ENCODE peak calls at places on chromosomes 12 and 14, in five cellular contexts. J is tibial nerve, R is ovary, I is cardiac muscle cell, F is MM.1S. N is an unnamed sample.

GRCh38 chr12:5716221-5716620 is 228.8 kb downstream of the ANO2 start:
- DNase-seq in J (no peak), R (no peak), I (no peak), F (no peak), N (no peak)

GRCh38 chr12:5736016-5736415 is 209.0 kb downstream of the ANO2 start:
- DNase-seq in J (no peak), R (no peak), I (no peak), F (no peak), N (no peak)

GRCh38 chr12:5792350-5792749 is 152.7 kb downstream of the ANO2 start:
- DNase-seq in J (no peak), R (no peak), I (no peak), F (no peak), N (no peak)

GRCh38 chr12:104671407-104672095 is 214.8 kb downstream of the CHST11 start:
- DNase-seq in J (peak; percentile 75), R (peak; percentile 43), I (peak; percentile 69), F (peak; percentile 65), N (peak; percentile 36)

GRCh38 chr14:24058951-24059475 is 7.2 kb downstream of the CARMIL3 start:
- DNase-seq in J (no peak), R (no peak), I (peak; percentile 10), F (no peak), N (no peak)

GRCh38 chr12:56932867-56933266 is 1.3 kb downstream of the SDR9C7 start:
- DNase-seq in J (no peak), R (no peak), I (no peak), F (no peak), N (no peak)

GRCh38 chr14:91888641-91889476 is 21.5 kb upstream of the TC2N start:
- DNase-seq in J (no peak), R (no peak), I (no peak), F (no peak), N (no peak)

GRCh38 chr12:2856051-2856450 is 788 bp downstream of the TEX52 start:
- DNase-seq in J (no peak), R (no peak), I (no peak), F (no peak), N (no peak)

GRCh38 chr14:66228267-66228970 is 257.8 kb upstream of the CCDC196 start:
- DNase-seq in J (no peak), R (no peak), I (no peak), F (no peak), N (no peak)

GRCh38 chr12:18983854-18984253 is 145.7 kb upstream of the PLEKHA5 start:
- DNase-seq in J (no peak), R (no peak), I (no peak), F (no peak), N (no peak)

GRCh38 chr12:14167005-14167628 is 185.7 kb upstream of the GRIN2B start:
- DNase-seq in J (peak; percentile 19), R (peak; percentile 28), I (peak; percentile 56), F (peak; percentile 49), N (no peak)

GRCh38 chr12:8678661-8679111 is 16.1 kb upstream of the MFAP5 start:
- DNase-seq in J (no peak), R (no peak), I (no peak), F (no peak), N (no peak)

GRCh38 chr12:122872815-122873361 is 23.0 kb downstream of the VPS37B start:
- DNase-seq in J (no peak), R (no peak), I (no peak), F (peak; percentile 44), N (no peak)

GRCh38 chr12:5548152-5548933 is 116.4 kb downstream of the NTF3 start:
- DNase-seq in J (no peak), R (no peak), I (no peak), F (no peak), N (no peak)

GRCh38 chr14:104795781-104796681 is 483 bp upstream of the AKT1 start:
- DNase-seq in J (peak; percentile 30), R (peak; percentile 75), I (peak; percentile 72), F (peak; percentile 23), N (peak; percentile 70)

GRCh38 chr12:24135158-24135850 is 185.8 kb upstream of the SOX5 start:
- DNase-seq in J (no peak), R (no peak), I (no peak), F (no peak), N (no peak)

GRCh38 chr14:26370118-26370517 is 227.7 kb downstream of the NOVA1 start:
- DNase-seq in J (no peak), R (no peak), I (peak; percentile 28), F (no peak), N (no peak)

GRCh38 chr12:50620050-50620974 is 115.5 kb downstream of the DIP2B start:
- DNase-seq in J (no peak), R (no peak), I (peak; percentile 57), F (no peak), N (no peak)

GRCh38 chr12:18895946-18896345 is 158.0 kb downstream of the CAPZA3 start:
- DNase-seq in J (no peak), R (no peak), I (peak; percentile 65), F (no peak), N (no peak)

GRCh38 chr12:76346798-76347420 is 1.3 kb downstream of the BBS10 start:
- DNase-seq in J (no peak), R (no peak), I (peak; percentile 55), F (peak; percentile 63), N (no peak)

GRCh38 chr12:79934309-79935020 is 432 bp downstream of the PPP1R12A start:
- DNase-seq in J (peak; percentile 26), R (peak; percentile 74), I (peak; percentile 77), F (peak; percentile 21), N (peak; percentile 46)

GRCh38 chr12:121465921-121466799 is 66.2 kb downstream of the RNF34 start:
- DNase-seq in J (no peak), R (peak; percentile 51), I (peak; percentile 33), F (no peak), N (peak; percentile 39)

GRCh38 chr12:121464331-121464730 is 64.4 kb downstream of the RNF34 start:
- DNase-seq in J (no peak), R (no peak), I (no peak), F (no peak), N (no peak)

GRCh38 chr12:121468451-121468850 is 68.5 kb downstream of the RNF34 start:
- DNase-seq in J (no peak), R (no peak), I (no peak), F (no peak), N (no peak)

GRCh38 chr12:121467638-121468403 is 67.9 kb downstream of the RNF34 start:
- DNase-seq in J (no peak), R (peak; percentile 66), I (peak; percentile 67), F (no peak), N (no peak)

DNA sequence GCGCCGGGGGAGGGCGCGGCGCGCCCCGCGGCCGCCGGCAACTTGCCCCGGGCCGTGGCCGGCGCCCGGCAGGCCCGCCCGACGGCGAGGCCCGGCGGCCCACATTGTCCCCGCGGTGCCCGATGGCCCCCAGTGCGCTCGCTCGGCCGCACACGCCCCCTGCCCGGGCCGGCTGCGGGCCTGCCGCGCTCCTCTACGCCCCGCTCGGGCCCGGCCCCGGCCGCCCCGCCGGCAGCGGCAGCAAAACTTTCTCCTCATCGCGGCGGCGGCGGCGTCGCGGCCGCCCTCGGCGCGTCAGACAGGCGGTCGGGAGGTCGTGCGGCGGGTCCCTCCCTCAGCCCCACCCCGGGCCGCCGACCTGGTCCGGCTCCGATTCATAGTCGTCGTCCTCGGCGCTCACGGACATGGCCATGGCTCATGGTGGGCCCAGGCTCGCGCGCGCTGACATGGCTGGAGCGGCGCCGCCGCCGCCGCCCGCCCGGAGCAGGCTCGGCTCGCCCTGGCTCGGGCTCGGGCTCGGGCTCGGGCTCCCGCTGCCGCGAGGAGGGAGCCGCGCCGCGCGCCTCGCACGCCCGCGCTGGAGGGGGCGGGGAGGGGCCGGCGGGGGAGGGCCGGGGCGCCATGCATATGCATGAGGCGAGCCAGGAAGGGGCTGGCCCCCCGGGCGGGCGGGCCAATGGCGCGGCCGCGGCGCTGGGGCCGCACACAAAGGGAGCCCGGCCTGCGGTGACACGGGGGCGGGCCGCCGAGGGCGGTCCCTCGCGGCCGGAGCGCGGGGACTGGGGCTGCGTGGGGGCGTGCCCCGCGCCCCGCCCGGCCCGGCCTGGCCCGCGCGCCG is 67.1 kb downstream of the RNF34 start:
- DNase-seq in J (peak; percentile 75), R (peak; percentile 86), I (peak; percentile 93), F (peak; percentile 83), N (peak; percentile 79)
- H3K9me3 ChIP-seq in J (no peaks in the 10 kb centered on the region), R (no peaks in the 10 kb centered on the region), I (no peaks in the 10 kb centered on the region), F (no peaks in the 10 kb centered on the region), N (no peaks in the 10 kb centered on the region)

DNA sequence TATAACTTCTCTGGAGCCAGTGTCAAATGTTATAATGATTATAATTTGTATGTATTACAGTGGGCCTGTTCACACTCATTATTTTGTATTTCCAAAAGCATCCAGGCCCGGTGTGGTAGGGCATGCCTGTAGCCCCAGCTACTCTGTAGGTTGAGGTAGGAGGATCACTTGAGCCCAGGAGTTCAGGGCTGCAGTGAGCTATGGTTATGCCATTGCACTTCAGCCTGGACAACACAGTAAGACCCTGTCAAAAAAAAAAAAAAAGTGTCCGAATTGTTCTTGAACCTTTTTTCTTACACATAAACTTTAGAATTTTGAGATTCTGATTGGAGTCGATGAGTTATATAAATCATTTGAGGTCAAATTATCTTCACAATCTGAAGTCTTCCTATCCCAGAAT is 1.0 kb downstream of the ZNF84 start:
- DNase-seq in J (no peak), R (no peak), I (no peak), F (no peak), N (no peak)
- H3K9me3 ChIP-seq in J (peaks cover 8% of the 10 kb centered on the region), R (peaks cover 30% of the 10 kb centered on the region), I (peaks cover 4% of the 10 kb centered on the region), F (no peaks in the 10 kb centered on the region), N (peaks cover 27% of the 10 kb centered on the region)

DNA sequence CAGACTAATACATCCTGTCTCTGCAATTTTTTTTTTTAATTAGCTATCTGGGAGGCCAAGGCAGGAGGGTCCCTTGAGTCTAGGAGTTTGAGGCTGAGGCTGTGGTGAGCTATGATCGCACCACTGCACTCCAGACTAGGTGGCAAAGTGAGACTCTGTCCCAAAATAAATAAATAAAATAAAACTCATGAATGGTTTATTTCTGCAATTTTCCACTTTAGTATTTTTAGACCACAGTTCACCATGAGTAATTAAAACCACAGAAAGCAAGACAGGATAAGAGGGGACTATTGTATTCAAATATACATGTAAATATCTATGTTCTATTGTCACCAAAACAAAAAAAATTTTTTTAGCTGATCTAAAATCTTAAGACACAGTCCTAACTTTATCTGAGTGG is 17.8 kb downstream of the TAOK3 start:
- DNase-seq in J (no peak), R (no peak), I (no peak), F (no peak), N (no peak)
- H3K9me3 ChIP-seq in J (no peaks in the 10 kb centered on the region), R (no peaks in the 10 kb centered on the region), I (no peaks in the 10 kb centered on the region), F (no peaks in the 10 kb centered on the region), N (no peaks in the 10 kb centered on the region)

GRCh38 chr12:132936163-132936562 is 19.9 kb downstream of the ZNF605 start:
- DNase-seq in J (no peak), R (no peak), I (no peak), F (no peak), N (no peak)

GRCh38 chr12:132942611-132943010 is 13.5 kb downstream of the ZNF605 start:
- DNase-seq in J (no peak), R (no peak), I (no peak), F (no peak), N (no peak)

GRCh38 chr12:132940071-132940719 is 15.9 kb downstream of the ZNF605 start:
- DNase-seq in J (no peak), R (no peak), I (no peak), F (no peak), N (no peak)

GRCh38 chr12:132941336-132941954 is 14.7 kb downstream of the ZNF605 start:
- DNase-seq in J (no peak), R (no peak), I (no peak), F (no peak), N (no peak)

DNA sequence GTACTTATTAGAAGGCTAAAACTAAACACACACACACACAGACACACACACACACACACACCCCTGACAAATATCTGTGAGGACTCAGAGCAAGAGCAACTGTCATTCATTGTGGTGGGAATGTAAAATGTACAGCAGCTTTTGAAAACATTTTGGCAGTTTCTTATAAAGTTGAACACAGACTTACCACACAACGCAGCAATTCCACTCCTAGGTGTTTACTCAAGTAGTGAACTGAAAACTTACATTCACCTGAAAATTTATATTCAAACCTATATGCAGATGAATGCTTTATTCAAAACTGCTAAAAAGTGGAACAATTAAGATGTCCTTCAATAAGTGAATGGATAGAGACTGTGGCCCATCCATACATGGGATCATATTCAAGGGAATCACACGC is 18.6 kb downstream of the ZNF605 start:
- DNase-seq in J (no peak), R (no peak), I (no peak), F (no peak), N (no peak)
- H3K9me3 ChIP-seq in J (no peaks in the 10 kb centered on the region), R (peaks cover 43% of the 10 kb centered on the region), I (no peaks in the 10 kb centered on the region), F (no peaks in the 10 kb centered on the region), N (peaks cover 6% of the 10 kb centered on the region)